ENCODE peak calls at places on chromosomes 5 and 9, in five cellular contexts. T, W, A, D and J are unnamed samples.

GRCh38 chr9:112028242-112029221 is 131.9 kb downstream of the UGCG start:
- DNase-seq in T (no peak), D (no peak), A (no peak), W (no peak), J (no peak)

GRCh38 chr9:129612815-129613519 is 7.9 kb downstream of the C9orf50 start:
- DNase-seq in W (no peak), D (no peak), A (no peak), T (no peak), J (peak)

GRCh38 chr9:1042466-1042865 is 7.7 kb upstream of the DMRT2 start:
- DNase-seq in T (no peak), D (no peak), A (no peak), W (no peak), J (no peak)

GRCh38 chr5:177301503-177302165 is 1.9 kb downstream of the RAB24 start:
- DNase-seq in T (no peak), W (no peak), D (no peak), A (peak), J (no peak)

GRCh38 chr5:68287631-68287975 is 72.0 kb downstream of the PIK3R1 start:
- DNase-seq in W (no peak), D (no peak), T (no peak), A (no peak), J (no peak)

GRCh38 chr5:156431956-156432829 is 105.2 kb downstream of the SGCD start:
- DNase-seq in A (no peak), T (no peak), D (peak), W (no peak), J (peak)

GRCh38 chr9:114184866-114185265 is 29.5 kb downstream of the COL27A1 start:
- DNase-seq in T (no peak), A (no peak), D (peak), W (no peak), J (no peak)

GRCh38 chr5:27612161-27612560 is 573.8 kb upstream of the CDH9 start:
- DNase-seq in D (no peak), W (peak), T (no peak), A (no peak), J (no peak)

GRCh38 chr9:132241840-132242620 is 80.2 kb downstream of the NTNG2 start:
- DNase-seq in A (no peak), T (no peak), W (no peak), D (no peak), J (peak)

GRCh38 chr5:77463905-77464304 is 28.2 kb downstream of the WDR41 start:
- DNase-seq in T (no peak), A (no peak), W (no peak), D (no peak), J (no peak)

GRCh38 chr5:159206818-159207217 is 2.5 kb downstream of the RNF145 start:
- DNase-seq in A (peak), T (peak), D (no peak), W (no peak), J (no peak)

GRCh38 chr5:167639213-167639612 is 652.2 kb upstream of the WWC1 start:
- DNase-seq in D (no peak), W (no peak), A (peak), T (no peak), J (no peak)

GRCh38 chr9:108463927-108464606 is 391.7 kb downstream of the ACTL7B start:
- DNase-seq in D (no peak), T (no peak), A (peak), W (no peak), J (peak)

GRCh38 chr9:108467653-108468324 is 388.0 kb downstream of the ACTL7B start:
- DNase-seq in A (peak), D (no peak), W (no peak), T (no peak), J (no peak)

GRCh38 chr9:108466238-108466637 is 389.5 kb downstream of the ACTL7B start:
- DNase-seq in D (no peak), A (no peak), W (no peak), T (no peak), J (no peak)

GRCh38 chr9:108469654-108470053 is 386.1 kb downstream of the ACTL7B start:
- DNase-seq in D (no peak), T (peak), A (peak), W (no peak), J (no peak)

GRCh38 chr9:108468364-108468763 is 387.4 kb downstream of the ACTL7B start:
- DNase-seq in W (no peak), D (no peak), T (peak), A (peak), J (peak)
- H3K4me3 ChIP-seq in W (no peak), D (no peak), T (no peak), A (no peak), J (no peak)

GRCh38 chr5:139150359-139150999 is 47.7 kb downstream of the SIL1 start:
- DNase-seq in T (no peak), D (no peak), W (no peak), A (no peak), J (peak)
- H3K4me3 ChIP-seq in T (no peak), D (no peak), W (no peak), A (no peak), J (no peak)

DNA sequence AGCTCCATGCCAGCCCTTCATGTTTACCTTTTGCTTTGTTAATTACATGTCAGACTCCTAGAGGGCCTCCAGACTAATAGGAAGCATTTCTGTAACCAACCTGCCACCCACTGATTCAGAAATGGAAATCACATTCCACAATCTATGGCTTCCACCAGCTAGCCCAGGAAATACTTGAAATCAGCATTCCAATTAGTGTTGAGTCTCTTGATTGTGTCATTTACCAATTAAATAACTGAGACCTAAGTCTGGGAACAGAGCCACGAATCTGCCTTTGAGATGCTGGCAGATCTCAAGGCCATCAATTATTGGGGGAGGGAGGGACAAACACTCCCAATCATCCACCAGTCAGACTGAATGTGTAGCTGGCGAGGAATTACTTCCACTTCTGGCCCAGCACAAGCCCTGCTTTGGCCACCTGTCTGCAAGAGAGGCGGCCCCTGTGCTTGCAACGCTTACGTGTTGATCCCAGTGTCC is 27.4 kb upstream of the SAP30L start:
- DNase-seq in W (no peak), T (no peak), D (no peak), A (peak), J (no peak)
- H3K4me3 ChIP-seq in W (no peak), T (no peak), D (no peak), A (no peak), J (no peak)

GRCh38 chr9:86407022-86407421 is 52.8 kb upstream of the TUT7 start:
- DNase-seq in T (no peak), D (no peak), W (no peak), A (peak), J (no peak)
- H3K4me3 ChIP-seq in T (no peak), D (no peak), W (no peak), A (no peak), J (no peak)

DNA sequence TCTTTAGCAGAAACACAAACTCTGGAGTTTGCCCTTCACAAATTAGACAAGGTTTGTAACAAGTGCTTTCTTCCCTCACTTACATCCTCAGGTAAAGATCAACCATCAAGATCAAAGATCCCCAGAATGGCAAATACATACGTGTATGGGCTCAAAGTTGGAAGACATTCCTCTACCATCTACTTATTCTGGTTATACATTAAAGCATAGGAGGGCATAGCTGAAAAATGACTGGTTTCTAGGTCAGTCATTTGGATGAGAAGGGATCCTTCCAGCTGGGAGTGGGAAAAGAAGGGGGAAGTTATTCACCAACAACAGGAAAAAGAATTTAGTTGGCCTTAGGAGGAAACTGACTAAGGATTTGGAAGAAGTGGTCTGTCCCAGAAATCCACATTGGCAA is 1.9 kb downstream of the DAB2 start:
- DNase-seq in A (no peak), D (no peak), W (no peak), T (peak), J (no peak)
- H3K4me3 ChIP-seq in A (peak), D (peak), W (peak), T (peak), J (peak)

GRCh38 chr9:136057236-136058151 is 37.6 kb downstream of the NACC2 start:
- DNase-seq in T (no peak), W (no peak), A (no peak), D (no peak), J (no peak)

GRCh38 chr9:136054146-136054545 is 40.9 kb downstream of the NACC2 start:
- DNase-seq in D (no peak), A (no peak), T (no peak), W (no peak), J (no peak)

GRCh38 chr9:136056546-136057235 is 38.4 kb downstream of the NACC2 start:
- DNase-seq in D (no peak), A (no peak), T (no peak), W (no peak), J (no peak)

GRCh38 chr9:136054798-136055714 is 40.0 kb downstream of the NACC2 start:
- DNase-seq in W (no peak), A (no peak), T (no peak), D (no peak), J (no peak)

DNA sequence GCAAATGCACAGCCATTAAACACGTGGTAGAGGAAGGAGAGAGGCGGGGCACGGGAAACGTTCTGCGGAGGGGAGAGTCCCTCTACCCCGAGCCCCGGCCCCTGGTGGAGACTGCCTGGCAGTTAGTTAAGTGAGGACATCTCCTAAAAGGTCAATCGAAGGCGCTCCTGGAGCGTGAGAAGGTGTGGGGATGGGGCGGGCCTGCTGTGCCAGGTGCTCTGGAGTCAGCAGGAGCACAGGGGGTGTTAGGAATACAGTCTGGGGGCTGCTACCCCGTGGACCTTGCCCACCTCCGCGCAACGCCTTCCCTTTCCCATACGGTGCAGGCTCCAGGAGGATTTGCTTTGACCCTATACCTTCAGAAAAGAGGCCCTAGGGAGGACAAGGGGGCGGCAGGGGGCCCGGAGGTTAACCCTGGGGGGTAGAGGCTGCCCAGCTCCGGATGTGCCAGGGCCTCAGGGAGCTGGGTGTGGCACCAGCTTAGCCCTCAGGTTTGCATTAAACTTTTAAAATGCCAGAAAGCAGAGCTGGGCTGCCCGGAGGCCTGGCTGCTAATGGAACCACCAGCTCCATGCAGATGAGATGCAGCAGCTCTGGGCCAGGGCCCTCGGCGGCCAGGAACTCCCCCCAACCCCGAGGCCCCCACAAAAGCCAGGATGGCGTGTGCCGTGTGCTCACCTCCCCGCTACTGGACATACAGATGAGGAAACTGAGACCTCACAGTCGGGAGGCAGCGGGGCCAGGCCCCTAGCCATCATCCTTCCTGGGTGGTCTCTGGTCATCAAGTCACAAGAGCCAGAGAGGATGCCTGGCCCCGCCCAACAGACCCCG is 39.2 kb downstream of the NACC2 start:
- DNase-seq in D (no peak), T (no peak), W (no peak), A (no peak), J (no peak)
- H3K4me3 ChIP-seq in D (no peak), T (no peak), W (no peak), A (no peak), J (no peak)

DNA sequence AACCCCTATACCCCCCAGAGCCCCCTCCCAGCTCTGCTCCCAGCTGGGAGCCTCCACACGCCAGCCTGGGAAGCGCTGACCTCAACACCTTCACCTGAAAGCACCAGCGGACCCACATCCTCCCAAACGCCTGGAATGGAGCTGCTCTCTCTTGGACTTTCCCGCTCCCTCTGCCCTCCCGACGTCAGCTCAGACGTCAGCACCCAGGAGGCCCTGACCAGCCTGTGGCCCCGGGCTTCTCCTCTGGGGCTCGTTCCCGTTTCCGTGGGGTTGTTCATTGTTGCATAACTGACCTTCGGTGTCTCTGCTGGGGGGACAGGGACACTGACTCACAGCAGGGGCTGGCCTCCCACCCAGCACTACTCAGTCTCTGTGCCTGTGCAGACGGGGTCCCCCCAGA is 35.0 kb upstream of the SLC6A3 start:
- DNase-seq in A (no peak), D (peak), W (no peak), T (no peak), J (peak)
- H3K4me3 ChIP-seq in A (no peak), D (no peak), W (no peak), T (no peak), J (no peak)

GRCh38 chr9:120767451-120767850 is 25.8 kb downstream of the FBXW2 start:
- DNase-seq in D (no peak), T (no peak), A (no peak), W (no peak), J (no peak)

GRCh38 chr9:120764476-120764875 is 28.7 kb downstream of the FBXW2 start:
- DNase-seq in D (no peak), A (no peak), W (no peak), T (no peak), J (no peak)

GRCh38 chr9:120768870-120769269 is 24.3 kb downstream of the FBXW2 start:
- DNase-seq in T (no peak), A (no peak), W (no peak), D (no peak), J (no peak)

GRCh38 chr9:120768247-120768646 is 25.0 kb downstream of the FBXW2 start:
- DNase-seq in T (no peak), A (no peak), W (no peak), D (no peak), J (no peak)

DNA sequence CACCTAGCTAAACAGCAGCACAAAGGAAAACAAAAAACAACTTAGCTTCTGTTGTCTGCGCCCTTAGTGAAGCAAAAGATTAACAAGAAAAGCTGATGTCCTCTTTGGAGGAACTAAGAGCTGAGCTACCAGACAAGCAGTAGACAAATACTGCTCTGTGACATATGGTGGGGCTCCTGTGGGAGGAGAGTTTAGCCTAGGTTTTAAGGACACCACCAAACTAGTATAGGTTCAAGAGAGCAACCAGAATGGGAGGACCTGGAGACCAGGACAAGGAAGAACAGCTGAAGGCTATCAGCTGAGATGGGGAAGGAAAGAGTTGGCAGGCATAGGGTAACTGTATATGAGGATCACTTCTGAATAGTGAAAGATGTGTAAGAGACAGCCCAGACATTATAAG is 27.3 kb downstream of the FBXW2 start:
- DNase-seq in D (no peak), T (no peak), A (no peak), W (no peak), J (no peak)
- H3K4me3 ChIP-seq in D (no peak), T (no peak), A (no peak), W (no peak), J (no peak)